ENCODE peak calls at places on chromosome 11, in ten cellular contexts. N is CD8-positive, alpha-beta T cell; T is left cardiac atrium; X is aorta; Q is NCI-H460; M is brain pericyte; C is EL; Y is NB4; I is kidney; O is stimulated activated CD4-positive, alpha-beta T cell treated with anti-CD3 and anti-CD28 coated beads, Interleukin-1b, Interleukin-23, amount 100 ng/mL, for 24 hours. P is an unnamed sample.

GRCh38 chr11:86015699-86016098 is 53.2 kb downstream of the PICALM start:
- DNase-seq in N (no peak), T (no peak), X (no peak), Q (no peak), M (no peak), C (no peak), Y (no peak), I (no peak), O (no peak), P (no peak)

GRCh38 chr11:17209939-17210245 is 2.1 kb upstream of the PIK3C2A start:
- DNase-seq in N (no peak), T (no peak), X (no peak), Q (no peak), M (no peak), C (no peak), Y (no peak), I (no peak), O (no peak), P (no peak)

GRCh38 chr11:134014502-134014901 is 54.4 kb upstream of the JAM3 start:
- DNase-seq in N (no peak), T (peak; percentile 52), X (no peak), Q (no peak), M (no peak), C (peak; percentile 34), Y (peak; percentile 43), I (no peak), O (no peak), P (no peak)

GRCh38 chr11:120863359-120863758 is 160.5 kb upstream of the TBCEL start:
- DNase-seq in N (no peak), T (no peak), X (no peak), Q (no peak), M (no peak), C (no peak), Y (no peak), I (no peak), O (no peak), P (no peak)

GRCh38 chr11:117849781-117850414 is 25.4 kb upstream of the FXYD2 start:
- DNase-seq in N (peak; percentile 43), T (no peak), X (peak; percentile 9), Q (no peak), M (no peak), C (no peak), Y (no peak), I (no peak), O (no peak), P (no peak)

GRCh38 chr11:134170177-134170908 is 53.4 kb downstream of the NCAPD3 start:
- DNase-seq in N (no peak), T (no peak), X (no peak), Q (no peak), M (no peak), C (no peak), Y (no peak), I (no peak), O (no peak), P (no peak)

GRCh38 chr11:115340874-115341273 is 163.3 kb downstream of the CADM1 start:
- DNase-seq in N (no peak), T (no peak), X (no peak), Q (no peak), M (no peak), C (no peak), Y (no peak), I (no peak), O (no peak), P (no peak)

GRCh38 chr11:62400760-62401159 is 18.1 kb upstream of the SCGB1A1 start:
- DNase-seq in N (no peak), T (peak; percentile 84), X (peak; percentile 93), Q (no peak), M (no peak), C (peak; percentile 61), Y (no peak), I (peak; percentile 91), O (no peak), P (peak; percentile 68)

GRCh38 chr11:19892876-19893275 is 180.2 kb downstream of the NAV2 start:
- DNase-seq in N (no peak), T (no peak), X (no peak), Q (no peak), M (no peak), C (peak; percentile 12), Y (no peak), I (no peak), O (no peak), P (no peak)